ENCODE peak calls at places on chromosome 2, in ten cellular contexts. N is tibial artery, R is fibroblast of lung, H is HCT116, Q is OCI-LY7, Y is esophagus squamous epithelium, K is HL-60, O is substantia nigra, E is thyroid gland, C is right cardiac atrium. U is an unnamed sample.

GRCh38 chr2:46471002-46471583 is 8.3 kb upstream of the TMEM247 start:
- DNase-seq in Y (no peak), O (no peak), E (no peak), C (no peak), N (no peak), R (no peak), Q (no peak), H (no peak), K (peak), U (no peak)

GRCh38 chr2:113309655-113310387 is 31.1 kb upstream of the PAX8 start:
- DNase-seq in E (peak), R (peak), K (peak), Q (no peak), H (no peak), O (no peak), Y (no peak), N (no peak), C (no peak), U (no peak)

GRCh38 chr2:15846626-15847025 is 93.7 kb upstream of the MYCN start:
- DNase-seq in O (peak), N (no peak), Y (no peak), C (no peak), K (no peak), E (no peak), R (no peak), Q (no peak), H (no peak), U (no peak)

GRCh38 chr2:237724811-237725478 is 73.6 kb upstream of the RBM44 start:
- DNase-seq in K (no peak), R (no peak), N (peak), Y (no peak), Q (no peak), H (no peak), O (no peak), C (no peak), E (peak), U (no peak)

GRCh38 chr2:161745866-161746614 is 121.8 kb downstream of the SLC4A10 start:
- DNase-seq in Y (no peak), C (no peak), N (no peak), K (no peak), O (no peak), R (no peak), Q (no peak), E (no peak), H (no peak), U (no peak)

GRCh38 chr2:239756392-239757153 is 268.6 kb downstream of the NDUFA10 start:
- DNase-seq in R (peak), O (no peak), H (no peak), E (no peak), N (no peak), Y (no peak), C (peak), Q (no peak), K (no peak), U (peak)

GRCh38 chr2:118202707-118203303 is 114.5 kb downstream of the INSIG2 start:
- DNase-seq in N (no peak), Q (peak), C (no peak), H (no peak), O (no peak), Y (no peak), E (peak), K (peak), R (peak), U (no peak)

GRCh38 chr2:178365116-178365515 is 85.9 kb downstream of the PRKRA start:
- DNase-seq in R (no peak), C (no peak), O (no peak), N (no peak), H (no peak), E (no peak), Y (no peak), K (no peak), Q (no peak), U (no peak)

GRCh38 chr2:33384562-33384961 is 91.9 kb upstream of the RASGRP3 start:
- DNase-seq in H (no peak), Y (no peak), E (no peak), R (no peak), O (no peak), K (no peak), N (no peak), Q (no peak), C (no peak), U (no peak)

GRCh38 chr2:72576861-72577260 is 249.0 kb downstream of the EXOC6B start:
- DNase-seq in Q (no peak), H (no peak), O (no peak), R (peak), K (no peak), N (no peak), Y (no peak), E (no peak), C (no peak), U (no peak)

GRCh38 chr2:147275943-147276342 is 568.9 kb upstream of the ACVR2A start:
- DNase-seq in Y (no peak), K (peak), O (no peak), Q (peak), E (no peak), C (no peak), R (no peak), N (no peak), H (peak), U (no peak)

GRCh38 chr2:199757466-199757865 is 93.5 kb downstream of the FTCDNL1 start:
- DNase-seq in Q (no peak), R (peak), C (peak), Y (no peak), O (peak), H (no peak), K (no peak), N (no peak), E (peak), U (peak)

GRCh38 chr2:227888289-227888688 is 16.9 kb downstream of the DAW1 start:
- DNase-seq in C (no peak), Q (no peak), R (no peak), H (peak), K (no peak), Y (no peak), N (no peak), O (no peak), E (peak), U (no peak)

GRCh38 chr2:159126653-159127052 is 158.2 kb downstream of the TANC1 start:
- DNase-seq in E (no peak), H (no peak), Q (no peak), K (no peak), C (no peak), O (no peak), N (no peak), Y (no peak), R (peak), U (no peak)

GRCh38 chr2:191607101-191607500 is 70.8 kb upstream of the NABP1 start:
- DNase-seq in Q (no peak), R (no peak), E (no peak), Y (no peak), C (no peak), N (no peak), K (peak), O (no peak), H (no peak), U (no peak)

GRCh38 chr2:208363485-208363884 is 43.1 kb upstream of the PTH2R start:
- DNase-seq in Y (no peak), K (no peak), O (no peak), R (peak), E (no peak), C (no peak), N (no peak), H (no peak), Q (no peak), U (no peak)

GRCh38 chr2:72963423-72964145 is 46.3 kb downstream of the EMX1 start:
- DNase-seq in O (no peak), R (no peak), H (no peak), N (no peak), K (no peak), Q (no peak), Y (no peak), C (no peak), E (no peak), U (no peak)

GRCh38 chr2:136131961-136132839 is 14.3 kb upstream of the CXCR4 start:
- DNase-seq in N (peak), E (no peak), K (no peak), O (no peak), H (no peak), Q (peak), Y (peak), R (no peak), C (no peak), U (no peak)

GRCh38 chr2:43178602-43179542 is 47.5 kb downstream of the ZFP36L2 start:
- DNase-seq in R (peak), O (no peak), Y (no peak), K (peak), Q (no peak), H (peak), C (peak), N (peak), E (peak), U (no peak)

GRCh38 chr2:100967716-100968115 is 34.4 kb upstream of the RPL31 start:
- DNase-seq in O (no peak), R (no peak), Y (no peak), C (no peak), Q (no peak), K (no peak), E (no peak), N (peak), H (no peak), U (no peak)

GRCh38 chr2:191171708-191172355 is 21.0 kb upstream of the STAT4 start:
- DNase-seq in H (no peak), Y (no peak), K (no peak), C (no peak), O (no peak), N (no peak), R (peak), E (no peak), Q (no peak), U (no peak)

GRCh38 chr2:137689549-137689948 is 274.7 kb upstream of the HNMT start:
- DNase-seq in K (no peak), H (no peak), O (no peak), E (no peak), Q (no peak), C (no peak), Y (no peak), R (peak), N (no peak), U (no peak)

GRCh38 chr2:29463181-29463900 is 348.1 kb downstream of the CLIP4 start:
- DNase-seq in H (no peak), O (no peak), C (no peak), K (no peak), Q (no peak), N (no peak), R (peak), E (no peak), Y (no peak), U (no peak)

GRCh38 chr2:106961328-106961727 is 75.4 kb upstream of the ST6GAL2 start:
- DNase-seq in K (no peak), H (no peak), Y (no peak), N (no peak), C (no peak), E (no peak), Q (no peak), R (no peak), O (no peak), U (no peak)

DNA sequence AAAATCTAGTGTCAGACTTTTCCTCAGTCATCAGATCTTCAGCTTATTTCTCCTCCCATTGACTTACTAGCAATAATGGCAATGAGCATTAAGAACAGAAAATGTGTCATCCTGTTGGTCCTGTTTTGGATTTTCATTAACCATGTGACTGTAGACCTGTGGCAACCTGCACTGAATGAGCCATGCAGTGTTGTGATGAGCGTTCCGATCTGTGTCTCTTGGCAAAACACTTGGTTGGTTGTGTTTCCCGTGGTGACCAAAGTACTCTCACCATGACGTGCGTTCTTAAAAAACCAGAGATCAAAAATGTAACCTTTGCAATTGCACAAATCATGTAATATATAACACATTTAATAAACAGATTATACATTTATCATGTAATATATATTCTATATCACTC is 138.6 kb downstream of the MAP3K20 start:
- DNase-seq in K (no peak), Y (no peak), H (no peak), R (no peak), Q (no peak), O (no peak), N (no peak), E (no peak), C (no peak), U (no peak)
- H3K27ac ChIP-seq in K (no peak), Y (peak), H (no peak), R (no peak), Q (no peak), O (no peak), N (no peak), E (no peak), C (peak), U (no peak)

GRCh38 chr2:98027955-98028593 is 32.3 kb upstream of the TMEM131 start:
- DNase-seq in E (no peak), H (no peak), O (no peak), K (no peak), Y (no peak), Q (no peak), C (no peak), R (peak), N (no peak), U (no peak)
- H3K27ac ChIP-seq in E (no peak), H (no peak), O (no peak), K (no peak), Y (no peak), Q (peak), C (no peak), R (no peak), N (no peak), U (no peak)

GRCh38 chr2:120887844-120888243 is 152.2 kb downstream of the GLI2 start:
- DNase-seq in N (no peak), O (no peak), K (no peak), C (no peak), Q (no peak), H (no peak), R (no peak), Y (no peak), E (no peak), U (no peak)
- H3K27ac ChIP-seq in N (no peak), O (no peak), K (no peak), C (no peak), Q (no peak), H (no peak), R (no peak), Y (no peak), E (no peak), U (peak)

GRCh38 chr2:47727956-47728355 is 55.0 kb upstream of the MSH6 start:
- DNase-seq in Y (no peak), Q (no peak), C (no peak), E (no peak), K (no peak), H (no peak), R (no peak), N (no peak), O (no peak), U (no peak)
- H3K27ac ChIP-seq in Y (no peak), Q (peak), C (no peak), E (no peak), K (no peak), H (no peak), R (no peak), N (no peak), O (no peak), U (no peak)

GRCh38 chr2:84847326-84848050 is 33.4 kb downstream of the TRABD2A start:
- DNase-seq in Q (no peak), H (no peak), O (no peak), Y (no peak), C (no peak), N (no peak), R (no peak), E (no peak), K (no peak), U (no peak)

GRCh38 chr2:84844141-84844540 is 36.7 kb downstream of the TRABD2A start:
- DNase-seq in R (no peak), C (no peak), Y (no peak), K (no peak), H (no peak), O (no peak), Q (no peak), E (no peak), N (no peak), U (no peak)

GRCh38 chr2:84846041-84846663 is 34.7 kb downstream of the TRABD2A start:
- DNase-seq in H (no peak), C (no peak), K (no peak), R (peak), N (no peak), E (no peak), Y (no peak), O (no peak), Q (peak), U (no peak)

GRCh38 chr2:84849271-84849952 is 31.5 kb downstream of the TRABD2A start:
- DNase-seq in C (no peak), H (no peak), K (no peak), Y (no peak), Q (no peak), N (no peak), E (no peak), R (peak), O (no peak), U (no peak)

GRCh38 chr2:84846732-84847131 is 34.2 kb downstream of the TRABD2A start:
- DNase-seq in E (no peak), R (no peak), Q (no peak), K (no peak), H (no peak), C (no peak), O (no peak), N (no peak), Y (no peak), U (no peak)
- H3K27ac ChIP-seq in E (no peak), R (no peak), Q (no peak), K (no peak), H (no peak), C (no peak), O (no peak), N (no peak), Y (peak), U (no peak)

GRCh38 chr2:132632000-132632649 is 37.9 kb downstream of the LYPD1 start:
- DNase-seq in E (no peak), O (peak), C (no peak), Q (no peak), N (no peak), Y (no peak), H (no peak), K (no peak), R (no peak), U (no peak)
- H3K27ac ChIP-seq in E (no peak), O (no peak), C (no peak), Q (no peak), N (no peak), Y (no peak), H (no peak), K (no peak), R (no peak), U (peak)

GRCh38 chr2:226659416-226659815 is 140.2 kb downstream of the IRS1 start:
- DNase-seq in E (no peak), O (no peak), N (no peak), H (no peak), C (no peak), Y (no peak), R (no peak), K (no peak), Q (no peak), U (no peak)
- H3K27ac ChIP-seq in E (no peak), O (no peak), N (peak), H (peak), C (peak), Y (no peak), R (no peak), K (no peak), Q (no peak), U (no peak)

GRCh38 chr2:44218771-44219170 is 50.1 kb downstream of the PPM1B start:
- DNase-seq in H (no peak), K (no peak), C (no peak), N (no peak), O (no peak), R (no peak), Q (no peak), E (no peak), Y (no peak), U (no peak)
- H3K27ac ChIP-seq in H (no peak), K (no peak), C (no peak), N (no peak), O (no peak), R (no peak), Q (no peak), E (no peak), Y (no peak), U (no peak)

DNA sequence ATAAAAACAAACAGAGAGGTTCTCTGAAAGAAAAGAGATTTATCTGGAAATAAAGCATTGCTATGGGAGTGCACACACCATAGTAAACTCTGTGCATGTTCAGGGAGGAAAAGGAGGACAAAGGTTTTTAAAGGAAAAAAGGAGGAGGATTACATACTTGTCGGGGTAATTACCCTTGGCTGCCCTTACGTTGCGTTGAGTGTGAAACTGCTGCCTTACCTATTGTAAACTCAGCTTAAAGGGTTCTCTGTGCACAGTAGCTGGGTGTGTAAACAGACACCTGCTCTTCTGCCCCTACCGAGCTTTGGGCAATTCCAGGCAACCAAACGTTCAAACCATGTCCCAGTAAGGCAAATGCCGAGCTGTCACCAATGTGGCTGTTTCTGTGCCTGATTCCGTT is 29.6 kb upstream of the PXDN start:
- DNase-seq in K (no peak), Y (no peak), O (no peak), E (no peak), H (no peak), Q (no peak), R (no peak), N (peak), C (no peak), U (no peak)
- H3K27ac ChIP-seq in K (no peak), Y (no peak), O (no peak), E (no peak), H (no peak), Q (no peak), R (no peak), N (peak), C (no peak), U (no peak)

U was measured in caudate nucleus.